ENCODE peak calls at places on chromosome 19, in five cellular contexts. One of them, this sample, is unnamed.

GRCh38 chr19:18433735-18434398 is 4.1 kb downstream of the ISYNA1 start:
- DNase-seq in HS-5: no peak
- DNase-seq in A172: no peak
- DNase-seq in EH: no peak
- DNase-seq in substantia nigra: no peak
- DNase-seq in this sample: no peak

GRCh38 chr19:1154731-1155351 is 19.2 kb downstream of the SBNO2 start:
- DNase-seq in HS-5: no peak
- DNase-seq in A172: peak; percentile 65
- DNase-seq in EH: peak; percentile 92
- DNase-seq in substantia nigra: peak; percentile 35
- DNase-seq in this sample: no peak

GRCh38 chr19:50003810-50004419 is 21.3 kb downstream of the VRK3 start:
- DNase-seq in HS-5: peak; percentile 92
- DNase-seq in A172: peak; percentile 99
- DNase-seq in EH: peak; percentile 98
- DNase-seq in substantia nigra: no peak
- DNase-seq in this sample: no peak

GRCh38 chr19:47156861-47157454 is 26.3 kb downstream of the SAE1 start:
- DNase-seq in HS-5: no peak
- DNase-seq in A172: peak; percentile 29
- DNase-seq in EH: peak; percentile 31
- DNase-seq in substantia nigra: no peak
- DNase-seq in this sample: no peak

GRCh38 chr19:38288127-38288855 is 15.8 kb upstream of the C19orf33 start:
- DNase-seq in HS-5: no peak
- DNase-seq in A172: no peak
- DNase-seq in EH: no peak
- DNase-seq in substantia nigra: no peak
- DNase-seq in this sample: no peak

GRCh38 chr19:16627194-16627927 is 643 bp downstream of the MED26 start:
- DNase-seq in HS-5: no peak
- DNase-seq in A172: no peak
- DNase-seq in EH: peak; percentile 15
- DNase-seq in substantia nigra: no peak
- DNase-seq in this sample: peak; percentile 13

GRCh38 chr19:13154241-13154778 is 4.1 kb downstream of the IER2 start:
- DNase-seq in HS-5: peak; percentile 83
- DNase-seq in A172: peak; percentile 78
- DNase-seq in EH: peak; percentile 96
- DNase-seq in substantia nigra: peak; percentile 22
- DNase-seq in this sample: no peak

GRCh38 chr19:5299137-5299536 is 41.5 kb downstream of the PTPRS start:
- DNase-seq in HS-5: no peak
- DNase-seq in A172: no peak
- DNase-seq in EH: no peak
- DNase-seq in substantia nigra: no peak
- DNase-seq in this sample: no peak

GRCh38 chr19:46225558-46226004 is 4.0 kb upstream of the IGFL1 start:
- DNase-seq in HS-5: no peak
- DNase-seq in A172: peak; percentile 47
- DNase-seq in EH: peak; percentile 27
- DNase-seq in substantia nigra: no peak
- DNase-seq in this sample: no peak

This sample was measured in CD4-positive, alpha-beta T cell.